ENCODE peak calls at places on chromosomes 6 and 20, in ten cellular contexts. R, T, U, K, E, C, G, L, S and X are unnamed samples.

GRCh38 chr6:78868124-78868523 is 773 bp downstream of the IRAK1BP1 start:
- DNase-seq in R (no peak), T (no peak), U (no peak), K (no peak), E (no peak), C (no peak), G (no peak), L (no peak), S (no peak), X (peak; percentile 5)

GRCh38 chr6:63466242-63466733 is 106.0 kb upstream of the LOC128125822 start:
- DNase-seq in R (no peak), T (no peak), U (no peak), K (no peak), E (no peak), C (no peak), G (no peak), L (no peak), S (no peak), X (no peak)

GRCh38 chr20:57598060-57598459 is 22.2 kb downstream of the ZBP1 start:
- DNase-seq in R (no peak), T (no peak), U (no peak), K (no peak), E (no peak), C (no peak), G (no peak), L (no peak), S (no peak), X (no peak)

GRCh38 chr6:157443066-157443800 is 62.2 kb downstream of the ZDHHC14 start:
- DNase-seq in R (peak; percentile 55), T (peak; percentile 81), U (peak; percentile 94), K (no peak), E (no peak), C (peak; percentile 86), G (no peak), L (no peak), S (peak; percentile 85), X (peak; percentile 62)

GRCh38 chr6:130997061-130997753 is 65.8 kb downstream of the EPB41L2 start:
- DNase-seq in R (no peak), T (peak; percentile 56), U (peak; percentile 72), K (no peak), E (no peak), C (no peak), G (no peak), L (no peak), S (peak; percentile 61), X (peak; percentile 71)

GRCh38 chr6:27478141-27478705 is 5.3 kb upstream of the ZNF184 start:
- DNase-seq in R (no peak), T (peak; percentile 40), U (peak; percentile 29), K (no peak), E (no peak), C (peak; percentile 39), G (peak; percentile 9), L (no peak), S (peak; percentile 47), X (peak; percentile 30)

GRCh38 chr6:56851541-56852248 is 103.2 kb upstream of the BEND6 start:
- DNase-seq in R (peak; percentile 65), T (peak; percentile 89), U (peak; percentile 90), K (no peak), E (peak; percentile 44), C (peak; percentile 96), G (peak; percentile 87), L (no peak), S (peak; percentile 93), X (peak; percentile 91)

GRCh38 chr6:89298680-89299450 is 16.2 kb downstream of the GABRR2 start:
- DNase-seq in R (no peak), T (peak; percentile 84), U (peak; percentile 68), K (no peak), E (no peak), C (peak; percentile 90), G (peak; percentile 35), L (no peak), S (peak; percentile 30), X (peak; percentile 59)

DNA sequence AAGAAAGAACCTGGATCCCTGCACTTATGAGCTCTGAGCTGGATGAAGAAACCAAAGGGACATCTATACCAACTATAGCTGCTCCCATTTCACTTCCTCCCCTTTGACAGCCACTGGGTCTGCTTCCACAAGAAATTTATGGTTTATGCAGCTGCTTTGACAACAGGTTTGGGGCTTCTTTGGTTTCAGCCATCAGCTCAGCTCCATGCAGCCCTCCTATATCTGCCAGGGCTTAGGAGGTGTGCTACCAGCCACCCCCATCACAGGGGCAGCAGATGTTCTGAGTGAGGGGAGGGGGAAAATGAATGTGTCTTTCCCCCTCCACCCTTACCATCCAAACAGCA is 29.2 kb upstream of the PKHD1 start:
- DNase-seq in R (no peak), T (no peak), U (no peak), K (no peak), E (no peak), C (no peak), G (no peak), L (no peak), S (no peak), X (no peak)
- TF ChIP-seq CTCF in R (no peak), T (no peak), U (no peak), K (no peak), E (no peak), C (no peak), G (no peak), L (no peak), S (no peak), X (no peak)

DNA sequence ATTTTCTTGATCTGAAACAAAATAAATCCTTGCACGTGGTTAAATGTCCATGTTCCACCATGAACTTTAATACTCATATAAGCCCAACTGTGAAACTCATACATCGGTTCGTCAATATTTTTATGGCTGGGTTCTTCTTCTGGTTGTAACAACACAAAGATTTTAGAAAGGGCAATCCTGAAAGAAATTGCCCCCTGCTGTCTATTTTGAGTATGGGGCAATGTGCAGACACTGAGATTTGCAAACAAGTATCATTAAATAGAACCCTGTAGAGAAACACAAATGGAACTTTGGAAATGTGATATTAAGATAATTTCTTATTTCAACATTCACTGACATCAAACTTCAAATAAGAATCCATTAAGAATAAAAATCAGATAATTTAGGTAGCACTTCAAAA is 80.2 kb upstream of the PHACTR1 start:
- DNase-seq in R (no peak), T (no peak), U (no peak), K (no peak), E (no peak), C (no peak), G (no peak), L (no peak), S (peak; percentile 4), X (peak; percentile 7)
- TF ChIP-seq CTCF in R (no peak), T (no peak), U (no peak), K (no peak), E (peak; percentile 48), C (peak; percentile 5), G (no peak), L (no peak), S (no peak), X (peak; percentile 32)

DNA sequence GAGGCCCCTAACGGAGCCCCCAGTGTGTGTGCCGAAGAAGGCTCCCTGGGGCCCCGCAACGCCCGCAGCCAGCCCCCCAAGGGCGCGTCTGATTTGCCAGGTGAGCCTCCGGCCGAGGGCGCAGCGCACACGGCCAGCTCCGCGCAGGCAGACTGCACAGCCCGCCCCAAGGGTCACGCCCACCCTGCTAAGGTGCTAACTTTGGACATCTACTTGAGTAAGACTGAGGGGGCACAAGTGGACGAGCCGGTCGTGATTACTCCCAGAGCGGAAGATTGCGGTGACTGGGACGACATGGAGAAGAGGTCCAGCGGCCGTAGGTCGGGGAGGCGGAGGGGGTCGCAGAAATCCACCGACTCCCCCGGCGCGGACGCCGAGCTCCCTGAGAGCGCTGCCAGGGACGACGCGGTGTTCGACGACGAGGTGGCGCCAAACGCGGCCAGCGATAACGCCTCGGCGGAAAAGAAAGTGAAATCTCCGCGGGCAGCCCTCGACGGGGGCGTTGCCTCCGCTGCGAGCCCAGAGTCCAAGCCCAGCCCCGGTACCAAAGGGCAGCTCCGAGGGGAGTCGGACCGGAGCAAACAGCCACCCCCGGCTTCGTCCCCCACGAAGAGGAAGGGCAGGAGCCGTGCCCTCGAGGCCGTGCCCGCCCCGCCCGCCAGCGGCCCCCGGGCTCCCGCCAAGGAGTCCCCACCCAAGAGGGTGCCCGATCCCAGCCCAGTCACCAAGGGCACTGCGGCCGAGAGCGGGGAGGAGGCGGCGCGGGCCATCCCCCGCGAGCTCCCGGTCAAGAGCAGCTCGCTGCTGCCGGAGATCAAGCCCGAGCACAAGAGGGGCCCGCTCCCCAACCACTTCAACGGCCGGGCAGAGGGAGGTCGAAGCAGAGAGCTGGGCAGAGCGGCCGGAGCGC is 117.0 kb downstream of the RTN4IP1 start:
- DNase-seq in R (peak; percentile 87), T (no peak), U (peak; percentile 39), K (peak; percentile 79), E (peak; percentile 26), C (peak; percentile 83), G (peak; percentile 82), L (peak; percentile 84), S (no peak), X (peak; percentile 35)
- TF ChIP-seq CTCF in R (peak; percentile 64), T (peak; percentile 30), U (peak; percentile 21), K (no peak), E (no peak), C (peak; percentile 32), G (peak; percentile 34), L (no peak), S (peak; percentile 44), X (peak; percentile 7)

GRCh38 chr6:148925701-148926100 is 178.9 kb downstream of the UST start:
- DNase-seq in R (no peak), T (peak; percentile 24), U (peak; percentile 17), K (no peak), E (no peak), C (no peak), G (no peak), L (no peak), S (peak; percentile 67), X (no peak)

GRCh38 chr6:148926478-148926877 is 179.6 kb downstream of the UST start:
- DNase-seq in R (no peak), T (no peak), U (no peak), K (no peak), E (no peak), C (no peak), G (no peak), L (no peak), S (no peak), X (peak; percentile 17)

GRCh38 chr6:148927581-148927980 is 180.8 kb downstream of the UST start:
- DNase-seq in R (no peak), T (no peak), U (no peak), K (no peak), E (no peak), C (no peak), G (no peak), L (no peak), S (no peak), X (no peak)

GRCh38 chr6:148928811-148929210 is 182.0 kb downstream of the UST start:
- DNase-seq in R (no peak), T (no peak), U (no peak), K (no peak), E (no peak), C (no peak), G (no peak), L (no peak), S (no peak), X (no peak)

DNA sequence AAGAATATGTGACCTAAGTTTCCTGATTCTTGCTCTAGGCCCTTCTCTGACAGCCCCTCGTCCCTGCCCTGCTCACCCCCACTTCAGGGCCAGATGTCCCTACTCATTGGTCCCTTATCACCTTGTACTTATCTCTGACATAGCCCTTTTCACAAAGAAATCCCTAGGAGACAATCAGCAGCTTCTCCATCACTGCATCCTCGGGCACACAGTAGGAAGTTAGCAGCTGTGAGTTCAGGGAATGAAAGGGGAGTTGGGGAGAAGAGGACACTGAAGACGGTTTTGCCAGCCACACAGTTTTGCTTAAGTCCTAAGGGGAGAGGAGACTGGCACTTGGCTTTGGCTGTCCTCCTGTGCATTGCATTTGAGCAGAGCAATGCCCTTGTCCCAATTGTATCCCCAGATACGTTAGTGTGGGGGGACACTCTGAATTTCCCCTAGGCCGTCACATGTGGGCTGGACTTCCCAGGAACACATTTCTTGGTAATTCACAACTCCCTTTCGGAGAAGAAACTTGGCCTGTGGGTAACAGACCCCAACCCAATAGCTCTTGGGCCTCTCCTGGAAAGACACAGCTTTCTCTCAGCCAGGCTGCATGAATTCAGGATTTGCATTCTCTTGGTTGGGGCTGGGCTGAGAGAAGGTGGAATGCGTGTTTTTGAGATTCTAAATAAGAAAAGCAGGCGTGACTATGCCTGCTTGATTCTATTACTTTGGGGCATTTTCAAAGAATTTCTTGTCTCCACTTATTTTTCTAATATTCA is 177.6 kb downstream of the UST start:
- DNase-seq in R (no peak), T (no peak), U (no peak), K (no peak), E (no peak), C (no peak), G (no peak), L (no peak), S (no peak), X (no peak)
- TF ChIP-seq CTCF in R (no peak), T (no peak), U (no peak), K (no peak), E (no peak), C (no peak), G (no peak), L (no peak), S (no peak), X (no peak)